ENCODE peak calls at places on chromosomes 13 and 19, in six cellular contexts. O is keratinocyte, C is SK-N-SH, G is fibroblast of lung, A is neural progenitor cell, K is neuronal stem cell. N is an unnamed sample.

GRCh38 chr13:106496072-106496997 is 39.1 kb downstream of the EFNB2 start:
- DNase-seq in O (no peak), A (no peak), K (no peak), G (no peak), C (no peak), N (no peak)

GRCh38 chr13:101309014-101309619 is 107.2 kb downstream of the NALCN start:
- DNase-seq in C (no peak), A (no peak), O (no peak), K (no peak), G (peak; percentile 59), N (no peak)

GRCh38 chr19:43476606-43477005 is 11.2 kb upstream of the LYPD3 start:
- DNase-seq in C (no peak), G (peak; percentile 88), O (no peak), K (no peak), A (no peak), N (peak; percentile 63)

GRCh38 chr13:69319659-69320058 is 788.0 kb upstream of the ATXN8OS start:
- DNase-seq in C (no peak), G (peak; percentile 59), K (no peak), A (no peak), O (no peak), N (peak; percentile 46)

GRCh38 chr13:49563513-49563912 is 21.8 kb downstream of the RCBTB1 start:
- DNase-seq in C (no peak), O (no peak), A (no peak), G (peak; percentile 46), K (no peak), N (peak; percentile 24)

GRCh38 chr19:10191347-10191746 is 3.4 kb downstream of the DNMT1 start:
- DNase-seq in G (peak; percentile 93), K (no peak), C (no peak), A (no peak), O (no peak), N (no peak)

GRCh38 chr19:13526552-13526951 is 20.3 kb upstream of the CACNA1A start:
- DNase-seq in K (no peak), A (peak; percentile 34), O (no peak), G (no peak), C (no peak), N (no peak)

GRCh38 chr13:68850160-68850559 is 1257.5 kb upstream of the ATXN8OS start:
- DNase-seq in O (no peak), G (no peak), A (no peak), C (no peak), K (no peak), N (peak; percentile 45)

GRCh38 chr13:98246538-98247172 is 69.6 kb upstream of the RNF113B start:
- DNase-seq in C (no peak), O (no peak), G (peak; percentile 25), A (no peak), K (no peak), N (no peak)

GRCh38 chr13:27542220-27542619 is 78.1 kb downstream of the LNX2 start:
- DNase-seq in C (no peak), G (no peak), A (no peak), O (no peak), K (no peak), N (no peak)

GRCh38 chr13:97012251-97013048 is 18.2 kb upstream of the OXGR1 start:
- DNase-seq in A (no peak), O (no peak), C (no peak), G (no peak), K (no peak), N (no peak)

GRCh38 chr19:13637664-13638063 is 126.7 kb upstream of the MRI1 start:
- DNase-seq in C (no peak), G (peak; percentile 35), K (no peak), A (no peak), O (no peak), N (no peak)

GRCh38 chr13:21733475-21734311 is 62.8 kb downstream of the FGF9 start:
- DNase-seq in O (peak; percentile 13), C (no peak), K (no peak), A (peak; percentile 30), G (no peak), N (no peak)

GRCh38 chr19:50602089-50602422 is 33.8 kb upstream of the LRRC4B start:
- DNase-seq in A (no peak), O (no peak), C (no peak), G (no peak), K (no peak), N (no peak)

GRCh38 chr19:50607388-50607787 is 32.3 kb downstream of the SYT3 start:
- DNase-seq in G (no peak), O (no peak), K (no peak), C (no peak), A (no peak), N (no peak)

GRCh38 chr19:50602935-50603334 is 34.7 kb upstream of the LRRC4B start:
- DNase-seq in K (no peak), O (no peak), C (no peak), A (no peak), G (no peak), N (no peak)

GRCh38 chr19:50601407-50602088 is 33.3 kb upstream of the LRRC4B start:
- DNase-seq in A (no peak), C (no peak), G (no peak), K (no peak), O (no peak), N (no peak)

DNA sequence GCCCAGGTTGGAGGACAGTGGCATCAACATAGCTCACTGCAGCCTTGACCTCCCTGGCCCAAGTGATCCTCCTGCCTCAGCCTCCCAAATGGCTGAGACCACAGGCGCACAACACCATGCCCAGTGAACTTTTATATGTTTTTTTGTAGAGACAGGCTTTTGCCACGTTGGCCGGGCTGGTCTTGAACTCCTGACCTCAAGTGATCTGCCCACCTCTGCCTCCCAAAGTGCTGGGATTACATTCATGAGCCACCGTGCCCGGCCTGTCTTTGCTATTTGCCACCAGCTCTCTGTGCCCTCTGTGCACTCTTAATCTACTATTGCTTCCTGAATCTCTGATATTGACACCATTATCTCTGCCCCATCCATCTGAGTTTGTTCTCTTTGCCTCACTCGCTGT is 34.3 kb upstream of the LRRC4B start:
- DNase-seq in G (no peak), K (no peak), A (no peak), C (no peak), O (no peak), N (no peak)
- H3K9ac ChIP-seq in G (no peak overlapping the region), K (no peak overlapping the region), A (no peak overlapping the region), C (no peak overlapping the region), O (no peak overlapping the region), N (no peak overlapping the region)

GRCh38 chr19:36377541-36378178 is 1.3 kb downstream of the ZFP14 start:
- DNase-seq in K (no peak), O (no peak), C (no peak), G (no peak), A (no peak), N (no peak)

GRCh38 chr19:36373638-36374156 is 5.3 kb downstream of the ZFP14 start:
- DNase-seq in G (no peak), C (no peak), O (no peak), K (no peak), A (no peak), N (no peak)

GRCh38 chr19:36378625-36379509 is at the start of gene ZFP14:
- DNase-seq in O (peak; percentile 71), A (peak; percentile 97), C (peak; percentile 99), K (peak; percentile 93), G (peak; percentile 91), N (peak; percentile 94)

GRCh38 chr19:36379510-36379819 is 464 bp upstream of the ZFP14 start:
- DNase-seq in G (no peak), O (no peak), K (no peak), A (no peak), C (no peak), N (no peak)
- H3K9ac ChIP-seq in G (no peak overlapping the region), O (no peak overlapping the region), K (no peak overlapping the region), A (no peak overlapping the region), C (no peak overlapping the region), N (peak overlapping the region; percentile 92)

DNA sequence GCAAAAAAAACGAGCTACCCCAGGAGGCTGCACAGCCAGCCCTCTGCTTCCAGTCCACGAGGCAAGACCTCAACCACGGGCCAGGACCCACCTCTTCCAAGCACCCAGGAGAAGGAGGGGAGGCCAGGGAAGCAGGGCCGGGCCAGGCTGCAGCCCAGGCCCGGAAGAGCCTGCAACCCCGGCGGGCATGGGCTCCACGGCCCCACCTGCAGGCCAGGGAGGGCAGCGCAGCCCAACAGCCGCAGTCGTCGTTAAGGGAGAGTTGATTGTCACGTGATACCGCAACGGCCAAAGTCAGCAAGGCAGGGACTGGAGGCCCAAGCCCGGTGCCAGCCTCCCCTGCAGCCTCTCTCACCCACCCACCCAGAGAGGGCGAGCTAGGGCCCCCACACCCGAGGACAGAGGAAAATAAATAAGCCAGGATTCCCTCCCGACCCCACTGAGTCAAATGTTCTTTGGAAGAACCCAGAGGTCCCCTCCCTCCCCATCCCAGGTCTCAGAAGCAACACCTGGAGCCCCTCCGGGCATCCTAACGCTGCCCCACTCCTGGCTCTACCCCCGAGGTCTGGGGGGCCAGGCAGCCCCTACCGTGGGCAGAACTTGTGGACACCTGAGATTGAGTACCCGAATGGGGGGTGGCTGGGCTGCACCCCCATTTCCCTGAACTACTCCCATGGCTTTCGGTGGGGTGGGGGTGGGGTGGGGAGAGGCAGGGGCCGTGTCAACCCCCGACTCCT is 5.2 kb upstream of the REXO1 start:
- DNase-seq in G (peak; percentile 74), C (peak; percentile 85), K (no peak), O (no peak), A (peak; percentile 72), N (peak; percentile 81)
- H3K9ac ChIP-seq in G (no peak overlapping the region), C (no peak overlapping the region), K (no peak overlapping the region), O (peak overlapping the region; percentile 28), A (no peak overlapping the region), N (peak overlapping the region; percentile 40)

GRCh38 chr19:17227798-17228367 is 1.9 kb downstream of the OCEL1 start:
- DNase-seq in G (no peak), O (no peak), K (no peak), A (no peak), C (no peak), N (no peak)
- H3K9ac ChIP-seq in G (no peak overlapping the region), O (no peak overlapping the region), K (no peak overlapping the region), A (no peak overlapping the region), C (no peak overlapping the region), N (no peak overlapping the region)

GRCh38 chr13:30882996-30883766 is 22.9 kb upstream of the MEDAG start:
- DNase-seq in K (no peak), G (no peak), A (no peak), C (no peak), O (no peak), N (no peak)

GRCh38 chr13:30881931-30882899 is 23.9 kb upstream of the MEDAG start:
- DNase-seq in K (no peak), O (no peak), G (no peak), A (peak; percentile 24), C (peak; percentile 58), N (peak; percentile 46)

GRCh38 chr13:30880756-30881155 is 25.3 kb upstream of the MEDAG start:
- DNase-seq in C (no peak), G (peak; percentile 99), A (no peak), O (no peak), K (no peak), N (peak; percentile 97)

GRCh38 chr13:30880151-30880551 is 25.9 kb upstream of the MEDAG start:
- DNase-seq in C (no peak), K (no peak), O (no peak), A (no peak), G (peak; percentile 76), N (peak; percentile 57)

DNA sequence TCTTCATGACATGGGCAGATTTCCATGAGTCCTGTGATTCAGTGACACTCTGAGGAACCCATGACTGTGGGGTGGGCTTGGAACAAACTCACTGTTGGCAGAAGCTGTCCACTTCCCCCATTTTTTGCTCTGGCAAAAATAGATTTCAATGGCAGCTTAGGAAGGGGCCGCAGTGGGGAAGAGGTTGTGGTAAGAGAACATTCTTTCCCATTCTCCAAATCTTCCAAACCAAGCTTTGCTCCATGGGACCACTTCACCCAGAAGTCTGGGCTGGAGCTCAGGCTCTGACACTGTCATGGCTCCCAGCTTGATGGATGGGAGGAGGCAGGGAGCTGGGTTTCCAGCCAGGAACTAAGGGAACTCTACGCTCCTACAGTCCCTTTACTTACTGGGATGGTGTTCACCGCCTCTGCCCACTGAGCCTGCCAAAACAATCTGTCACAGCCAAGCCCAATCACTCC is 24.9 kb upstream of the MEDAG start:
- DNase-seq in C (no peak), A (no peak), G (peak; percentile 86), O (no peak), K (no peak), N (no peak)
- H3K9ac ChIP-seq in C (peak overlapping the region; percentile 10), A (no peak overlapping the region), G (peak overlapping the region; percentile 25), O (no peak overlapping the region), K (no peak overlapping the region), N (peak overlapping the region; percentile 84)